ENCODE peak calls at places on chromosomes 13 and 19, in five cellular contexts. One of them, this sample, is unnamed.

GRCh38 chr19:40771101-40771539 is 4.2 kb upstream of the MIA start:
- DNase-seq in AG10803: no peak
- DNase-seq in lower leg skin: no peak
- DNase-seq in cardiac fibroblast: no peak
- DNase-seq in H1: no peak
- DNase-seq in this sample: no peak

GRCh38 chr13:99034333-99035085 is 56.6 kb upstream of the DOCK9 start:
- DNase-seq in H1: no peak
- DNase-seq in lower leg skin: no peak
- DNase-seq in cardiac fibroblast: no peak
- DNase-seq in AG10803: no peak
- DNase-seq in this sample: no peak

GRCh38 chr13:102401755-102402154 is at the start of gene FGF14:
- DNase-seq in lower leg skin: no peak
- DNase-seq in cardiac fibroblast: no peak
- DNase-seq in H1: no peak
- DNase-seq in AG10803: no peak
- DNase-seq in this sample: no peak

GRCh38 chr13:48500652-48501197 is 32.2 kb downstream of the RCBTB2 start:
- DNase-seq in cardiac fibroblast: peak; percentile 85
- DNase-seq in lower leg skin: no peak
- DNase-seq in H1: no peak
- DNase-seq in AG10803: peak; percentile 93
- DNase-seq in this sample: peak; percentile 83

GRCh38 chr13:111262281-111262680 is 58.2 kb upstream of the TEX29 start:
- DNase-seq in lower leg skin: no peak
- DNase-seq in AG10803: no peak
- DNase-seq in cardiac fibroblast: no peak
- DNase-seq in H1: no peak
- DNase-seq in this sample: no peak

GRCh38 chr13:94825507-94825906 is 113.2 kb upstream of the SOX21 start:
- DNase-seq in lower leg skin: no peak
- DNase-seq in cardiac fibroblast: peak; percentile 71
- DNase-seq in AG10803: peak; percentile 11
- DNase-seq in H1: peak; percentile 86
- DNase-seq in this sample: no peak

GRCh38 chr13:34114581-34114980 is 296.6 kb downstream of the RFC3 start:
- DNase-seq in AG10803: no peak
- DNase-seq in lower leg skin: no peak
- DNase-seq in H1: no peak
- DNase-seq in cardiac fibroblast: no peak
- DNase-seq in this sample: no peak

GRCh38 chr13:94569615-94570014 is 26.3 kb downstream of the TGDS start:
- DNase-seq in H1: no peak
- DNase-seq in AG10803: no peak
- DNase-seq in lower leg skin: no peak
- DNase-seq in cardiac fibroblast: no peak
- DNase-seq in this sample: no peak

GRCh38 chr19:5714819-5715218 is 5.1 kb downstream of the LONP1 start:
- DNase-seq in H1: no peak
- DNase-seq in AG10803: no peak
- DNase-seq in lower leg skin: no peak
- DNase-seq in cardiac fibroblast: no peak
- DNase-seq in this sample: no peak

GRCh38 chr13:84645196-84646071 is 763.2 kb upstream of the SLITRK1 start:
- DNase-seq in AG10803: peak; percentile 88
- DNase-seq in H1: no peak
- DNase-seq in lower leg skin: no peak
- DNase-seq in cardiac fibroblast: peak; percentile 38
- DNase-seq in this sample: peak; percentile 87

GRCh38 chr13:32829269-32829668 is 187.0 kb upstream of the KL start:
- DNase-seq in lower leg skin: no peak
- DNase-seq in cardiac fibroblast: no peak
- DNase-seq in H1: no peak
- DNase-seq in AG10803: no peak
- DNase-seq in this sample: no peak

GRCh38 chr13:71290963-71291937 is 575.8 kb downstream of the DACH1 start:
- DNase-seq in H1: no peak
- DNase-seq in lower leg skin: no peak
- DNase-seq in AG10803: peak; percentile 29
- DNase-seq in cardiac fibroblast: peak; percentile 3
- DNase-seq in this sample: no peak

GRCh38 chr13:99087954-99088491 is 110.2 kb upstream of the DOCK9 start:
- DNase-seq in lower leg skin: no peak
- DNase-seq in cardiac fibroblast: no peak
- DNase-seq in AG10803: no peak
- DNase-seq in H1: no peak
- DNase-seq in this sample: no peak

GRCh38 chr13:110214637-110215036 is 92.3 kb downstream of the COL4A1 start:
- DNase-seq in AG10803: no peak
- DNase-seq in lower leg skin: no peak
- DNase-seq in H1: no peak
- DNase-seq in cardiac fibroblast: peak; percentile 30
- DNase-seq in this sample: no peak

GRCh38 chr13:89930861-89931260 is 1416.6 kb upstream of the MIR17HG start:
- DNase-seq in cardiac fibroblast: peak; percentile 2
- DNase-seq in AG10803: no peak
- DNase-seq in H1: no peak
- DNase-seq in lower leg skin: no peak
- DNase-seq in this sample: no peak

GRCh38 chr13:24630851-24631341 is 49.3 kb upstream of the ATP12A start:
- DNase-seq in lower leg skin: peak; percentile 29
- DNase-seq in AG10803: peak; percentile 22
- DNase-seq in H1: peak; percentile 36
- DNase-seq in cardiac fibroblast: peak; percentile 52
- DNase-seq in this sample: no peak

GRCh38 chr19:44640518-44640917 is 3.2 kb upstream of the PVR start:
- DNase-seq in cardiac fibroblast: peak; percentile 74
- DNase-seq in H1: no peak
- DNase-seq in AG10803: peak; percentile 85
- DNase-seq in lower leg skin: no peak
- DNase-seq in this sample: no peak

GRCh38 chr19:51326216-51327065 is 15.0 kb downstream of the IGLON5 start:
- DNase-seq in lower leg skin: no peak
- DNase-seq in cardiac fibroblast: no peak
- DNase-seq in AG10803: no peak
- DNase-seq in H1: no peak
- DNase-seq in this sample: no peak

GRCh38 chr13:29551214-29551613 is 44.3 kb downstream of the SLC7A1 start:
- DNase-seq in cardiac fibroblast: no peak
- DNase-seq in AG10803: no peak
- DNase-seq in H1: no peak
- DNase-seq in lower leg skin: no peak
- DNase-seq in this sample: no peak

GRCh38 chr19:1941146-1942077 is at the start of gene CSNK1G2:
- DNase-seq in cardiac fibroblast: no peak
- DNase-seq in AG10803: no peak
- DNase-seq in lower leg skin: peak; percentile 92
- DNase-seq in H1: no peak
- DNase-seq in this sample: no peak

GRCh38 chr19:41774515-41774980 is 19.2 kb downstream of the CEACAM6 start:
- DNase-seq in AG10803: no peak
- DNase-seq in H1: no peak
- DNase-seq in lower leg skin: no peak
- DNase-seq in cardiac fibroblast: no peak
- DNase-seq in this sample: no peak

GRCh38 chr19:52492201-52492960 is 35.1 kb upstream of the ZNF808 start:
- DNase-seq in lower leg skin: peak; percentile 60
- DNase-seq in cardiac fibroblast: no peak
- DNase-seq in H1: peak; percentile 73
- DNase-seq in AG10803: no peak
- DNase-seq in this sample: no peak

GRCh38 chr13:80553041-80553440 is 212.1 kb upstream of the SPRY2 start:
- DNase-seq in H1: no peak
- DNase-seq in AG10803: no peak
- DNase-seq in lower leg skin: no peak
- DNase-seq in cardiac fibroblast: no peak
- DNase-seq in this sample: no peak

GRCh38 chr13:33014291-33014690 is 1.9 kb upstream of the KL start:
- DNase-seq in AG10803: no peak
- DNase-seq in H1: no peak
- DNase-seq in lower leg skin: no peak
- DNase-seq in cardiac fibroblast: no peak
- DNase-seq in this sample: no peak

GRCh38 chr19:43820098-43820860 is 6.8 kb upstream of the ZNF283 start:
- DNase-seq in H1: peak; percentile 44
- DNase-seq in AG10803: peak; percentile 43
- DNase-seq in cardiac fibroblast: peak; percentile 60
- DNase-seq in lower leg skin: no peak
- DNase-seq in this sample: no peak

GRCh38 chr19:18379803-18380747 is 5.9 kb upstream of the GDF15 start:
- DNase-seq in AG10803: peak; percentile 94
- DNase-seq in cardiac fibroblast: peak; percentile 82
- DNase-seq in lower leg skin: peak; percentile 98
- DNase-seq in H1: no peak
- DNase-seq in this sample: no peak

GRCh38 chr19:15265214-15265613 is 33.0 kb upstream of the EPHX3 start:
- DNase-seq in lower leg skin: no peak
- DNase-seq in cardiac fibroblast: no peak
- DNase-seq in H1: no peak
- DNase-seq in AG10803: no peak
- DNase-seq in this sample: no peak

GRCh38 chr19:31085125-31085524 is 264.1 kb downstream of the TSHZ3 start:
- DNase-seq in AG10803: peak; percentile 6
- DNase-seq in H1: no peak
- DNase-seq in lower leg skin: no peak
- DNase-seq in cardiac fibroblast: no peak
- DNase-seq in this sample: no peak

GRCh38 chr19:7597689-7598088 is 2.0 kb downstream of the CAMSAP3 start:
- DNase-seq in lower leg skin: no peak
- DNase-seq in cardiac fibroblast: no peak
- DNase-seq in AG10803: no peak
- DNase-seq in H1: no peak
- DNase-seq in this sample: no peak
- H3K4me3 ChIP-seq in lower leg skin: no peak overlapping the region
- H3K4me3 ChIP-seq in cardiac fibroblast: no peak overlapping the region
- H3K4me3 ChIP-seq in AG10803: no peak overlapping the region
- H3K4me3 ChIP-seq in H1: peak overlapping the region; percentile 96
- H3K4me3 ChIP-seq in this sample: no peak overlapping the region

GRCh38 chr13:62626771-62627170 is 1211.1 kb upstream of the PCDH20 start:
- DNase-seq in AG10803: no peak
- DNase-seq in H1: peak; percentile 34
- DNase-seq in lower leg skin: no peak
- DNase-seq in cardiac fibroblast: no peak
- DNase-seq in this sample: no peak
- TF ChIP-seq CTCF in AG10803: no peak
- TF ChIP-seq CTCF in H1: peak; percentile 50
- TF ChIP-seq CTCF in lower leg skin: no peak
- TF ChIP-seq CTCF in cardiac fibroblast: no peak
- TF ChIP-seq CTCF in this sample: no peak

DNA sequence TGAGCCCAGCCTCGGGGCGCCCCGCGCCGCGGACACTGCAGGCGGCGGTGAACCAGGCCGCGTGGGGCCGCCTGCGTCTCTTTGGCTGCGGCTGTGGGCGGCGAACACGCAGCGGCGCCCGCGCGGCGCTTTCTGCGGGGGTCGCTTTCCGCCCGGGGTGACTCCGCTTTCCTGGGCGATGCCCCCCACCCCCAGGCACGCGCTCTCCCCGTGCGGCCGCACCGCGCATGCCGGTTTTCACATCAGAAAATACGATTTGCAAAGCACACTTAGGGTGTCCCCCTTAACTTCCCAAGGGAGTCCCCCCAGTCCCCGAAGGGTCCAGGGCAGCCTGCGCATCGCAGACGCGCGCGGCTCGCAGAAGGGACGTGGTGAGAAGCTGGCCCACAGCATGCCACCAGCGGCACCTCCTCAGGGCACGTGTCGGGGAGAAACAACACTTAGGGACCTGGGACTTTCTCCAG is 5.3 kb downstream of the F7 start:
- DNase-seq in AG10803: no peak
- DNase-seq in H1: no peak
- DNase-seq in lower leg skin: no peak
- DNase-seq in cardiac fibroblast: no peak
- DNase-seq in this sample: no peak
- H3K4me3 ChIP-seq in AG10803: peak overlapping the region; percentile 26
- H3K4me3 ChIP-seq in H1: peak overlapping the region; percentile 64
- H3K4me3 ChIP-seq in lower leg skin: peak overlapping the region; percentile 4
- H3K4me3 ChIP-seq in cardiac fibroblast: no peak overlapping the region
- H3K4me3 ChIP-seq in this sample: peak overlapping the region; percentile 33

DNA sequence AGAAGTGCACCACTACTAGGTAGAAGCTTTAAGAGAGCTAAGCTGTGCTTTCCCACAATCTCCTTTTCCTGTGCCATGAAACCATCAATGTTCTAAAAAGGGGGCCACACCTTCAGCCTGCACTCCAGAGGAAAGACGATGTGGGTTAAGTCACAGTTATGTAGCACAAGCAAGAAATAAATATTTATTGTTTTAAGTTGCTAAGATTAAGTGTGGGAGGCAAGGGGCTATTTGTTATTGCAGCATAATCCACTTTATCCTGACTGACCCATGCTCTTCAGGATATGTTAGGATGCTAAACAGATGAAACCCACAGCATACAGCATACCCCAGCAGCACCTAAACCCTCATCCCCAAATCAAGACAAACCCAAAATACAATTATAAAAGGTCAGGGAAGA is 64.7 kb downstream of the MBD3L2B start:
- DNase-seq in H1: no peak
- DNase-seq in AG10803: no peak
- DNase-seq in lower leg skin: no peak
- DNase-seq in cardiac fibroblast: no peak
- DNase-seq in this sample: no peak
- TF ChIP-seq CTCF in H1: no peak
- TF ChIP-seq CTCF in AG10803: no peak
- TF ChIP-seq CTCF in lower leg skin: no peak
- TF ChIP-seq CTCF in cardiac fibroblast: no peak
- TF ChIP-seq CTCF in this sample: no peak

GRCh38 chr19:19711934-19712828 is 20.7 kb downstream of the ZNF14 start:
- DNase-seq in AG10803: no peak
- DNase-seq in H1: no peak
- DNase-seq in cardiac fibroblast: no peak
- DNase-seq in lower leg skin: no peak
- DNase-seq in this sample: no peak
- H3K4me3 ChIP-seq in AG10803: no peak overlapping the region
- H3K4me3 ChIP-seq in H1: peak overlapping the region; percentile 15
- H3K4me3 ChIP-seq in cardiac fibroblast: no peak overlapping the region
- H3K4me3 ChIP-seq in lower leg skin: no peak overlapping the region
- H3K4me3 ChIP-seq in this sample: no peak overlapping the region

This sample was measured in AG04449.